ENCODE peak calls at places on chromosomes 7 and 10, in eight cellular contexts. C is NCI-H774; I is WERI-Rb-1; R is activated T-cell treated with anti-CD3 and anti-CD28 coated beads for 24 hours; Z is iPS-NIHi11; V is activated CD4-positive, CD25-positive, alpha-beta regulatory T cell; N is occipital lobe; D is NCI-H1105. X is an unnamed sample.

GRCh38 chr7:128894101-128894440 is 16.4 kb downstream of the KCP start:
- DNase-seq in C (no peak), I (no peak), R (no peak), Z (no peak), V (no peak), N (no peak), D (no peak), X (no peak)

GRCh38 chr7:4733936-4734528 is 41.4 kb upstream of the AP5Z1 start:
- DNase-seq in C (no peak), I (no peak), R (no peak), Z (no peak), V (no peak), N (no peak), D (no peak), X (no peak)

GRCh38 chr10:21993360-21994001 is 10.0 kb downstream of the DNAJC1 start:
- DNase-seq in C (no peak), I (no peak), R (no peak), Z (no peak), V (no peak), N (no peak), D (no peak), X (no peak)

GRCh38 chr7:18547509-18548187 is 52.1 kb downstream of the HDAC9 start:
- DNase-seq in C (no peak), I (no peak), R (no peak), Z (no peak), V (no peak), N (no peak), D (no peak), X (no peak)

GRCh38 chr7:92872701-92873100 is 36.3 kb upstream of the CDK6 start:
- DNase-seq in C (no peak), I (no peak), R (no peak), Z (no peak), V (no peak), N (no peak), D (no peak), X (no peak)

GRCh38 chr7:22351878-22352277 is 5.1 kb downstream of the RAPGEF5 start:
- DNase-seq in C (no peak), I (no peak), R (no peak), Z (no peak), V (no peak), N (no peak), D (no peak), X (no peak)

GRCh38 chr10:129099486-129099885 is 367.6 kb upstream of the MGMT start:
- DNase-seq in C (no peak), I (no peak), R (no peak), Z (no peak), V (no peak), N (no peak), D (no peak), X (no peak)

GRCh38 chr10:102605712-102606111 is 38.6 kb upstream of the TRIM8 start:
- DNase-seq in C (no peak), I (no peak), R (no peak), Z (no peak), V (no peak), N (no peak), D (no peak), X (no peak)

GRCh38 chr7:139192014-139192706 is 38.9 kb upstream of the UBN2 start:
- DNase-seq in C (no peak), I (no peak), R (no peak), Z (no peak), V (no peak), N (no peak), D (no peak), X (no peak)

GRCh38 chr10:4183761-4184261 is 398.8 kb upstream of the KLF6 start:
- DNase-seq in C (no peak), I (no peak), R (no peak), Z (no peak), V (no peak), N (no peak), D (no peak), X (no peak)

GRCh38 chr7:66958708-66959350 is 36.6 kb downstream of the SBDS start:
- DNase-seq in C (no peak), I (no peak), R (no peak), Z (no peak), V (no peak), N (no peak), D (no peak), X (no peak)

GRCh38 chr7:78417180-78417853 is 618.7 kb downstream of the PHTF2 start:
- DNase-seq in C (no peak), I (no peak), R (no peak), Z (no peak), V (no peak), N (no peak), D (no peak), X (no peak)

GRCh38 chr10:56349611-56350010 is 11.4 kb downstream of the ZWINT start:
- DNase-seq in C (no peak), I (no peak), R (no peak), Z (no peak), V (no peak), N (no peak), D (no peak), X (no peak)

GRCh38 chr10:11337516-11337915 is 273.9 kb downstream of the USP6NL start:
- DNase-seq in C (no peak), I (no peak), R (peak; percentile 8), Z (peak; percentile 31), V (no peak), N (no peak), D (no peak), X (peak; percentile 45)

GRCh38 chr10:124971276-124971675 is 29.4 kb downstream of the ZRANB1 start:
- DNase-seq in C (no peak), I (no peak), R (no peak), Z (no peak), V (no peak), N (no peak), D (no peak), X (no peak)

GRCh38 chr7:133235212-133235883 is 17.5 kb upstream of the EXOC4 start:
- DNase-seq in C (no peak), I (no peak), R (no peak), Z (no peak), V (no peak), N (no peak), D (peak; percentile 45), X (no peak)

GRCh38 chr10:89389254-89389653 is 3.2 kb upstream of the IFIT1 start:
- DNase-seq in C (no peak), I (no peak), R (no peak), Z (no peak), V (no peak), N (no peak), D (no peak), X (no peak)

GRCh38 chr10:13853854-13854253 is 267.1 kb downstream of the PRPF18 start:
- DNase-seq in C (no peak), I (no peak), R (no peak), Z (no peak), V (no peak), N (no peak), D (no peak), X (no peak)

GRCh38 chr7:107668296-107668695 is 7.7 kb downstream of the SLC26A4 start:
- DNase-seq in C (no peak), I (no peak), R (no peak), Z (no peak), V (no peak), N (no peak), D (no peak), X (no peak)

GRCh38 chr10:86585037-86585725 is 63.6 kb upstream of the WAPL start:
- DNase-seq in C (peak; percentile 38), I (peak; percentile 77), R (peak; percentile 56), Z (peak; percentile 91), V (peak; percentile 31), N (peak; percentile 56), D (peak; percentile 23), X (no peak)

GRCh38 chr10:104197364-104197763 is 34.8 kb downstream of the CFAP43 start:
- DNase-seq in C (peak; percentile 60), I (no peak), R (no peak), Z (no peak), V (no peak), N (no peak), D (no peak), X (no peak)

GRCh38 chr10:36172574-36172973 is 530.5 kb upstream of the FZD8 start:
- DNase-seq in C (no peak), I (no peak), R (no peak), Z (no peak), V (no peak), N (no peak), D (no peak), X (no peak)

GRCh38 chr7:99380032-99380822 is 5.7 kb downstream of the ARPC1B start:
- DNase-seq in C (no peak), I (no peak), R (peak; percentile 32), Z (no peak), V (no peak), N (peak; percentile 39), D (no peak), X (no peak)

GRCh38 chr7:116524609-116525297 is at the start of gene CAV1:
- DNase-seq in C (peak; percentile 7), I (peak; percentile 12), R (no peak), Z (peak; percentile 65), V (no peak), N (peak; percentile 33), D (no peak), X (peak; percentile 16)

GRCh38 chr7:88226886-88227516 is 7.2 kb upstream of the SRI start:
- DNase-seq in C (no peak), I (no peak), R (no peak), Z (no peak), V (no peak), N (no peak), D (no peak), X (no peak)

GRCh38 chr10:17671307-17671706 is 27.4 kb downstream of the STAM start:
- DNase-seq in C (no peak), I (no peak), R (no peak), Z (peak; percentile 33), V (no peak), N (no peak), D (no peak), X (no peak)

GRCh38 chr10:93437000-93437945 is 44.9 kb downstream of the MYOF start:
- DNase-seq in C (no peak), I (no peak), R (no peak), Z (peak; percentile 71), V (no peak), N (peak; percentile 13), D (no peak), X (peak; percentile 20)

GRCh38 chr7:101017099-101017777 is 2.6 kb upstream of the MUC17 start:
- DNase-seq in C (no peak), I (no peak), R (peak; percentile 55), Z (peak; percentile 74), V (peak; percentile 73), N (peak; percentile 11), D (peak; percentile 22), X (peak; percentile 8)

GRCh38 chr7:157032128-157032527 is 21.7 kb upstream of the MNX1 start:
- DNase-seq in C (no peak), I (no peak), R (no peak), Z (no peak), V (no peak), N (no peak), D (no peak), X (no peak)

GRCh38 chr7:155298834-155299538 is 1.3 kb downstream of the INSIG1 start:
- DNase-seq in C (peak; percentile 87), I (peak; percentile 93), R (peak; percentile 92), Z (peak; percentile 94), V (peak; percentile 94), N (peak; percentile 98), D (peak; percentile 92), X (peak; percentile 99)

GRCh38 chr7:103048833-103049232 is 25.8 kb downstream of the FBXL13 start:
- DNase-seq in C (no peak), I (no peak), R (no peak), Z (no peak), V (no peak), N (no peak), D (no peak), X (no peak)

GRCh38 chr10:775245-776075 is 86.0 kb upstream of the DIP2C start:
- DNase-seq in C (no peak), I (no peak), R (no peak), Z (peak; percentile 33), V (no peak), N (peak; percentile 64), D (no peak), X (no peak)

GRCh38 chr7:72805526-72806494 is 22.2 kb downstream of the TYW1B start:
- DNase-seq in C (no peak), I (no peak), R (no peak), Z (no peak), V (no peak), N (peak; percentile 13), D (no peak), X (no peak)

GRCh38 chr10:78814430-78814806 is 254.3 kb upstream of the ZMIZ1 start:
- DNase-seq in C (no peak), I (no peak), R (no peak), Z (no peak), V (no peak), N (no peak), D (no peak), X (no peak)

X was measured in hypothalamus.